ENCODE peak calls at places on chromosomes 16 and 17, in five cellular contexts. Q, N, F, T and X are unnamed samples.

GRCh38 chr17:55818451-55819375 is 67.9 kb downstream of the PCTP start:
- DNase-seq in Q (no peak), N (no peak), F (no peak), T (no peak), X (no peak)

GRCh38 chr16:31221357-31222160 is 4.6 kb upstream of the PYDC1 start:
- DNase-seq in Q (no peak), N (no peak), F (no peak), T (peak; percentile 3), X (no peak)

GRCh38 chr16:9139965-9140364 is 48.5 kb downstream of the HAPSTR1 start:
- DNase-seq in Q (no peak), N (no peak), F (no peak), T (peak; percentile 48), X (peak; percentile 12)

GRCh38 chr16:1082266-1082951 is 9.9 kb downstream of the SSTR5 start:
- DNase-seq in Q (no peak), N (no peak), F (no peak), T (no peak), X (no peak)

GRCh38 chr16:17617021-17617420 is 146.3 kb upstream of the XYLT1 start:
- DNase-seq in Q (no peak), N (no peak), F (no peak), T (no peak), X (no peak)

GRCh38 chr17:29140051-29140582 is 40.1 kb downstream of the MYO18A start:
- DNase-seq in Q (no peak), N (peak; percentile 69), F (peak; percentile 85), T (peak; percentile 62), X (peak; percentile 100)

GRCh38 chr16:2233872-2234812 is 2.1 kb upstream of the DNASE1L2 start:
- DNase-seq in Q (peak; percentile 68), N (no peak), F (no peak), T (no peak), X (no peak)

GRCh38 chr16:85982563-85982939 is 83.6 kb downstream of the IRF8 start:
- DNase-seq in Q (no peak), N (no peak), F (no peak), T (no peak), X (peak; percentile 83)

GRCh38 chr16:59212492-59213024 is 478.4 kb upstream of the GOT2 start:
- DNase-seq in Q (no peak), N (no peak), F (no peak), T (no peak), X (no peak)

GRCh38 chr17:13508916-13509315 is 92.8 kb downstream of the HS3ST3A1 start:
- DNase-seq in Q (no peak), N (no peak), F (no peak), T (no peak), X (no peak)

GRCh38 chr16:47778106-47778803 is 317.1 kb downstream of the PHKB start:
- DNase-seq in Q (no peak), N (no peak), F (no peak), T (no peak), X (no peak)

GRCh38 chr16:17396762-17397498 is 73.8 kb downstream of the XYLT1 start:
- DNase-seq in Q (peak; percentile 44), N (peak; percentile 36), F (no peak), T (peak; percentile 27), X (no peak)

GRCh38 chr17:48051706-48052486 is 3.7 kb downstream of the NFE2L1 start:
- DNase-seq in Q (no peak), N (no peak), F (no peak), T (no peak), X (no peak)